ENCODE peak calls at places on chromosomes 5 and 9, in seven cellular contexts. One of them, this sample, is unnamed.

GRCh38 chr5:54959673-54960418 is 25.5 kb downstream of the ESM1 start:
- DNase-seq in SK-N-SH: no peak
- DNase-seq in K562: peak
- DNase-seq in HCT116: peak
- DNase-seq in H1: peak
- DNase-seq in GM12878: no peak
- DNase-seq in HepG2: peak
- DNase-seq in this sample: no peak

GRCh38 chr9:92644278-92644677 is 25.7 kb downstream of the IPPK start:
- DNase-seq in HCT116: no peak
- DNase-seq in H1: no peak
- DNase-seq in HepG2: no peak
- DNase-seq in GM12878: no peak
- DNase-seq in SK-N-SH: no peak
- DNase-seq in K562: no peak
- DNase-seq in this sample: no peak

GRCh38 chr5:132471944-132472343 is 18.6 kb downstream of the IRF1 start:
- DNase-seq in K562: no peak
- DNase-seq in HCT116: no peak
- DNase-seq in SK-N-SH: no peak
- DNase-seq in GM12878: no peak
- DNase-seq in H1: no peak
- DNase-seq in HepG2: no peak
- DNase-seq in this sample: no peak

GRCh38 chr5:313265-313664 is 8.2 kb upstream of the AHRR start:
- DNase-seq in K562: no peak
- DNase-seq in H1: no peak
- DNase-seq in HCT116: no peak
- DNase-seq in HepG2: no peak
- DNase-seq in SK-N-SH: no peak
- DNase-seq in GM12878: no peak
- DNase-seq in this sample: no peak

GRCh38 chr5:167244583-167244982 is 1046.9 kb upstream of the WWC1 start:
- DNase-seq in SK-N-SH: peak
- DNase-seq in K562: no peak
- DNase-seq in HCT116: no peak
- DNase-seq in GM12878: no peak
- DNase-seq in HepG2: no peak
- DNase-seq in H1: peak
- DNase-seq in this sample: peak

GRCh38 chr5:32612134-32612888 is 27.0 kb downstream of the SUB1 start:
- DNase-seq in GM12878: no peak
- DNase-seq in H1: no peak
- DNase-seq in SK-N-SH: peak
- DNase-seq in K562: no peak
- DNase-seq in HCT116: no peak
- DNase-seq in HepG2: no peak
- DNase-seq in this sample: peak

GRCh38 chr9:126499005-126499910 is 114.5 kb upstream of the LMX1B start:
- DNase-seq in HepG2: peak
- DNase-seq in HCT116: no peak
- DNase-seq in K562: peak
- DNase-seq in GM12878: no peak
- DNase-seq in SK-N-SH: peak
- DNase-seq in H1: no peak
- DNase-seq in this sample: peak

GRCh38 chr9:95065224-95065623 is 252.3 kb downstream of the FANCC start:
- DNase-seq in K562: no peak
- DNase-seq in H1: no peak
- DNase-seq in HepG2: no peak
- DNase-seq in HCT116: no peak
- DNase-seq in SK-N-SH: no peak
- DNase-seq in GM12878: no peak
- DNase-seq in this sample: no peak

GRCh38 chr9:134670042-134670525 is 28.5 kb downstream of the COL5A1 start:
- DNase-seq in HCT116: no peak
- DNase-seq in SK-N-SH: no peak
- DNase-seq in GM12878: no peak
- DNase-seq in HepG2: no peak
- DNase-seq in H1: no peak
- DNase-seq in K562: no peak
- DNase-seq in this sample: no peak

GRCh38 chr5:106172681-106173532 is 1497.8 kb downstream of the EFNA5 start:
- DNase-seq in SK-N-SH: no peak
- DNase-seq in K562: no peak
- DNase-seq in HepG2: no peak
- DNase-seq in HCT116: no peak
- DNase-seq in H1: no peak
- DNase-seq in GM12878: no peak
- DNase-seq in this sample: no peak

GRCh38 chr9:129175825-129176633 is 2.0 kb downstream of the IER5L start:
- DNase-seq in K562: peak
- DNase-seq in SK-N-SH: peak
- DNase-seq in GM12878: peak
- DNase-seq in HCT116: peak
- DNase-seq in HepG2: peak
- DNase-seq in H1: no peak
- DNase-seq in this sample: peak

GRCh38 chr9:137417161-137418021 is 5.6 kb downstream of the EXD3 start:
- DNase-seq in SK-N-SH: no peak
- DNase-seq in K562: no peak
- DNase-seq in H1: no peak
- DNase-seq in HCT116: no peak
- DNase-seq in HepG2: no peak
- DNase-seq in GM12878: no peak
- DNase-seq in this sample: no peak

GRCh38 chr5:171272996-171273970 is 35.8 kb upstream of the TLX3 start:
- DNase-seq in HCT116: peak
- DNase-seq in GM12878: no peak
- DNase-seq in HepG2: peak
- DNase-seq in H1: peak
- DNase-seq in K562: peak
- DNase-seq in SK-N-SH: peak
- DNase-seq in this sample: no peak

GRCh38 chr9:121942866-121943265 is 150.2 kb downstream of the TTLL11 start:
- DNase-seq in GM12878: no peak
- DNase-seq in HCT116: no peak
- DNase-seq in SK-N-SH: no peak
- DNase-seq in K562: no peak
- DNase-seq in HepG2: no peak
- DNase-seq in H1: no peak
- DNase-seq in this sample: no peak

GRCh38 chr5:78589928-78590327 is 58.6 kb downstream of the LHFPL2 start:
- DNase-seq in K562: no peak
- DNase-seq in H1: no peak
- DNase-seq in GM12878: no peak
- DNase-seq in HepG2: no peak
- DNase-seq in HCT116: no peak
- DNase-seq in SK-N-SH: no peak
- DNase-seq in this sample: no peak
- TF ChIP-seq JUND in K562: no peak
- TF ChIP-seq JUND in H1: no peak
- TF ChIP-seq JUND in GM12878: no peak
- TF ChIP-seq JUND in HepG2: no peak
- TF ChIP-seq JUND in HCT116: no peak
- TF ChIP-seq JUND in SK-N-SH: no peak
- TF ChIP-seq JUND in this sample: no peak

DNA sequence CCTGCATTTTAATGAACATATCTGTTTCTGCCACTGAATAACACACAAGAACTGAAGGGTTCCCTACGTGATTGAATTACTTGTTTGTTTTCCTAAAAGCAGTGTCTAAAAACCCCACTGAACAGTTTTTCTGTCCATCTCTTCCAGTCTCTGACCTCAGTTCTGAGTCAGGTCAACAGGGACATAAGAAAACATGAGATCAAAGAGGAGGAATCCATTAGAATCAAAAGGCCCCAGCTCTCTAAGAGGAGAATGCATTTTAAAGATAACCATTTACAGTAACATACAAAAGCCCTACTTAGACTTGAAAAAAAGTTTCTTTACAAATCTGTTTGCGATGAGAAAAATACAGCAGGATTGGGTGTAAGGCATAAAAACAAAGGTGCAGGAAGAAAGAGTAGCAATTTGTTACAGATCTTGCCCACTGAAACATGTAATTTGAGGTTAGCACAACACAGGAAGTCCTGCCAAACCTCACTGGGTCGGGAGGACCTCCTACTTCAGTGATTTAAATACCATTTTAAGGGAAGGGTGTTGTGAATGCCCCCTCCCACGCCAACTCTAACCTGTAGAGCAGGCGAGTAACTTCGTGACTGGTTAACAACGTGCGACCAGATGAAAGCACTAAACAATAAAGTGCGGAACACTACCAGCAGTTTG is 1.4 kb downstream of the QSOX2 start:
- DNase-seq in K562: no peak
- DNase-seq in SK-N-SH: no peak
- DNase-seq in HCT116: no peak
- DNase-seq in HepG2: peak
- DNase-seq in GM12878: peak
- DNase-seq in H1: no peak
- DNase-seq in this sample: no peak
- TF ChIP-seq JUND in K562: no peak
- TF ChIP-seq JUND in SK-N-SH: no peak
- TF ChIP-seq JUND in HCT116: no peak
- TF ChIP-seq JUND in HepG2: no peak
- TF ChIP-seq JUND in GM12878: no peak
- TF ChIP-seq JUND in H1: no peak
- TF ChIP-seq JUND in this sample: no peak

DNA sequence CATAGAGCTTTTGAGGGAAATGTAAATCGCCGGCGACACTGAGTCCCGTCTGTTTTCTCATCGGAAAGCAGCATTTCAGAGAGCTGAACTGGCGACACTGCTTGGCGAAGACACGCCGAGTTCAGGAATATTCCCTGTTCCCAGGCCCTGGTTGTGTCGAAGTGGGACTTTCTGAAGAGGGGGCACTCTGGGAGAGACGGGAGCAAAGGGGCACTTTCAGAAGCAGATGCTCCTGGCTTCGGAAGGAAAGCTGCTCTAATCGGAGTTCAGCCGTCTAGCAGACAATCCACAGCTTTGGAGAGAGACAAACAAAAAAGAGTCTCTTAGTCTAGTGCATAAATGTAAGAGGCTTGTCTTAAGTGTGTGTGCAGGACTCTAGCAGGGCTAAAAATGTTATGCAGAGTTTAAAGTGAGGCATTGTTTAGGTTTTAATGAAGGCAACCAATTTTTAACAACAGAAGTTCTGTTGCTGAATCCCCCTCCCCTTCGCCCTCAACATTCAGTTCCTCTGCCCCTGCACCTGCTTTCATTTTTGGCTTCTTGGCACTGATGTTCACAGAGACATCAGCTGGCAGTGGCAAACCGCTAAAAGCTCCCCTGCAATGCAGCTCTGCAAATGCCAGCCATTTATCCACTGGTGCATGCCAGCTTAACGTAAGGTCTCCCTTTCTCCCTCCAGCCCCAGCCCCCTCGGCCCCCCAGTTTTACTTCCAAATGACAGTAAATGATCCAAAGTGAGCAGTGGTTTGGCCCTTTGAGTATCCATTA is 289.5 kb upstream of the MPDZ start:
- DNase-seq in HepG2: no peak
- DNase-seq in SK-N-SH: no peak
- DNase-seq in GM12878: no peak
- DNase-seq in H1: no peak
- DNase-seq in HCT116: no peak
- DNase-seq in K562: no peak
- DNase-seq in this sample: no peak
- TF ChIP-seq JUND in HepG2: no peak
- TF ChIP-seq JUND in SK-N-SH: no peak
- TF ChIP-seq JUND in GM12878: no peak
- TF ChIP-seq JUND in H1: no peak
- TF ChIP-seq JUND in HCT116: no peak
- TF ChIP-seq JUND in K562: no peak
- TF ChIP-seq JUND in this sample: no peak

GRCh38 chr9:108468364-108468763 is 387.4 kb downstream of the ACTL7B start:
- DNase-seq in H1: peak
- DNase-seq in K562: peak
- DNase-seq in SK-N-SH: peak
- DNase-seq in HCT116: peak
- DNase-seq in HepG2: no peak
- DNase-seq in GM12878: no peak
- DNase-seq in this sample: peak
- TF ChIP-seq JUND in H1: no peak
- TF ChIP-seq JUND in K562: no peak
- TF ChIP-seq JUND in SK-N-SH: no peak
- TF ChIP-seq JUND in HCT116: no peak
- TF ChIP-seq JUND in HepG2: no peak
- TF ChIP-seq JUND in GM12878: no peak
- TF ChIP-seq JUND in this sample: no peak

GRCh38 chr5:39167973-39168345 is 51.4 kb downstream of the FYB1 start:
- DNase-seq in HepG2: no peak
- DNase-seq in K562: no peak
- DNase-seq in H1: no peak
- DNase-seq in SK-N-SH: no peak
- DNase-seq in HCT116: no peak
- DNase-seq in GM12878: no peak
- DNase-seq in this sample: no peak

GRCh38 chr5:39169081-39169480 is 50.3 kb downstream of the FYB1 start:
- DNase-seq in HepG2: no peak
- DNase-seq in HCT116: no peak
- DNase-seq in GM12878: no peak
- DNase-seq in K562: no peak
- DNase-seq in SK-N-SH: no peak
- DNase-seq in H1: no peak
- DNase-seq in this sample: no peak

GRCh38 chr5:39164529-39165402 is 54.6 kb downstream of the FYB1 start:
- DNase-seq in HCT116: no peak
- DNase-seq in SK-N-SH: no peak
- DNase-seq in H1: no peak
- DNase-seq in K562: peak
- DNase-seq in GM12878: no peak
- DNase-seq in HepG2: no peak
- DNase-seq in this sample: no peak

GRCh38 chr5:39164016-39164415 is 55.3 kb downstream of the FYB1 start:
- DNase-seq in HepG2: no peak
- DNase-seq in H1: no peak
- DNase-seq in HCT116: no peak
- DNase-seq in K562: no peak
- DNase-seq in GM12878: no peak
- DNase-seq in SK-N-SH: no peak
- DNase-seq in this sample: no peak

DNA sequence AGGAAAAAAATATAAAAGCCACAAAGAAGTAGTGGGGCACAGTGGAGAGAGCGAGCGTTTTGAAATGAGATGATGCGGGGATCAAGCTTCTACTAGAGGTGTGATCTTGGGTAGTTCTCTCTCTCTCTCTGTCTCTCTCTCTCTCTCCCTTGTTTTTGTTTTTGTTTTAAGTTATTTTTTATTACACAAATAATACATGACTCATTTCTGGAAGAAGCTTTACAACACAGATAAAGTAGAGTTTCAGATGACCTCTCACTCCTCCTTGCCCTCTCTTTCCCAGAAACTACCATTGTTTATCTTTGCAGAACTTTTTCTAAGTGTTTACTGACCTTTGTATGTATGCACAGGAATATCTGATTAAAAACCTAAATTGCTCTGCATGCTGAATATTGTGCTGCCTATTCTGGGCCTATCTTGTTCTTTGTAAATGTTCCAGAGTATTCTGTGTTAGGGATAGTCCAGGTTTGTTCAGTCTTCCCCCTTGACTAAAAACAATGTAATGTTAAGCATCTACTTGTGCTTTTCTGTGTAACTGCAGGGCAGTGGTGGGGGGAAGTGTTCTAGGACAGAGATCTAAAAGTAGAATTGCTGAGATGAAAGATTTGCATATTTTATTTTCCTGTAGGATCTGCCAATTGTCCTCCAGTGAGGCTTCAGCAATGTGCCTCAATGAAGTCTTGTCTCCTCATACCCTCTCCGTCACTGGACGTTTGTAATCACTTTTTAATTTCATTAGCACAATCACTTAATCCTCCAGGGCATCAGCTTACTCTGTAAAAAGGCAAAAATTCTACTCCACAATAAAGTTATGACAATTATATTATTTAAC is 52.0 kb downstream of the FYB1 start:
- DNase-seq in HCT116: no peak
- DNase-seq in K562: no peak
- DNase-seq in H1: no peak
- DNase-seq in HepG2: no peak
- DNase-seq in SK-N-SH: no peak
- DNase-seq in GM12878: no peak
- DNase-seq in this sample: no peak
- TF ChIP-seq JUND in HCT116: no peak
- TF ChIP-seq JUND in K562: peak
- TF ChIP-seq JUND in H1: no peak
- TF ChIP-seq JUND in HepG2: no peak
- TF ChIP-seq JUND in SK-N-SH: no peak
- TF ChIP-seq JUND in GM12878: no peak
- TF ChIP-seq JUND in this sample: no peak

This sample was measured in T47D.